ENCODE peak calls at places on chromosomes 4 and X, in six cellular contexts. One of them, this sample, is unnamed.

GRCh38 chr4:22607382-22607781 is 85.4 kb upstream of the GBA3 start:
- DNase-seq in NCI-H2029 treated with DMSO at 0.1 percent for 48 hours: no peak
- DNase-seq in B cell: no peak
- DNase-seq in stimulated activated naive CD4-positive, alpha-beta T cell treated with Interleukin-2 at 50 U/mL for 16 hours: no peak
- DNase-seq in AG20443: peak
- DNase-seq in stimulated activated CD4-positive, alpha-beta T cell treated with anti-CD3 and anti-CD28 coated beads, Interleukin-4, amount 100 ng/mL, for 24 hours: peak
- DNase-seq in this sample: no peak

GRCh38 chr4:161256172-161256571 is 907.6 kb downstream of the FSTL5 start:
- DNase-seq in AG20443: no peak
- DNase-seq in stimulated activated CD4-positive, alpha-beta T cell treated with anti-CD3 and anti-CD28 coated beads, Interleukin-4, amount 100 ng/mL, for 24 hours: no peak
- DNase-seq in stimulated activated naive CD4-positive, alpha-beta T cell treated with Interleukin-2 at 50 U/mL for 16 hours: no peak
- DNase-seq in NCI-H2029 treated with DMSO at 0.1 percent for 48 hours: no peak
- DNase-seq in B cell: no peak
- DNase-seq in this sample: no peak

GRCh38 chrX:53116101-53116500 is 22.2 kb downstream of the KANTR start:
- DNase-seq in B cell: no peak
- DNase-seq in NCI-H2029 treated with DMSO at 0.1 percent for 48 hours: no peak
- DNase-seq in stimulated activated CD4-positive, alpha-beta T cell treated with anti-CD3 and anti-CD28 coated beads, Interleukin-4, amount 100 ng/mL, for 24 hours: no peak
- DNase-seq in AG20443: no peak
- DNase-seq in stimulated activated naive CD4-positive, alpha-beta T cell treated with Interleukin-2 at 50 U/mL for 16 hours: no peak
- DNase-seq in this sample: no peak

GRCh38 chrX:41870719-41871151 is 52.6 kb downstream of the CASK start:
- DNase-seq in AG20443: no peak
- DNase-seq in stimulated activated naive CD4-positive, alpha-beta T cell treated with Interleukin-2 at 50 U/mL for 16 hours: no peak
- DNase-seq in NCI-H2029 treated with DMSO at 0.1 percent for 48 hours: no peak
- DNase-seq in B cell: no peak
- DNase-seq in stimulated activated CD4-positive, alpha-beta T cell treated with anti-CD3 and anti-CD28 coated beads, Interleukin-4, amount 100 ng/mL, for 24 hours: no peak
- DNase-seq in this sample: no peak

GRCh38 chrX:100928660-100929613 is at the start of gene XKRX:
- DNase-seq in AG20443: peak
- DNase-seq in stimulated activated naive CD4-positive, alpha-beta T cell treated with Interleukin-2 at 50 U/mL for 16 hours: peak
- DNase-seq in stimulated activated CD4-positive, alpha-beta T cell treated with anti-CD3 and anti-CD28 coated beads, Interleukin-4, amount 100 ng/mL, for 24 hours: peak
- DNase-seq in B cell: peak
- DNase-seq in NCI-H2029 treated with DMSO at 0.1 percent for 48 hours: no peak
- DNase-seq in this sample: peak

GRCh38 chrX:84441143-84441542 is 61.1 kb downstream of the HDX start:
- DNase-seq in stimulated activated naive CD4-positive, alpha-beta T cell treated with Interleukin-2 at 50 U/mL for 16 hours: no peak
- DNase-seq in AG20443: no peak
- DNase-seq in stimulated activated CD4-positive, alpha-beta T cell treated with anti-CD3 and anti-CD28 coated beads, Interleukin-4, amount 100 ng/mL, for 24 hours: no peak
- DNase-seq in B cell: no peak
- DNase-seq in NCI-H2029 treated with DMSO at 0.1 percent for 48 hours: no peak
- DNase-seq in this sample: no peak

GRCh38 chr4:83110222-83110945 is 4.1 kb downstream of the PLAC8 start:
- DNase-seq in AG20443: peak
- DNase-seq in B cell: peak
- DNase-seq in stimulated activated CD4-positive, alpha-beta T cell treated with anti-CD3 and anti-CD28 coated beads, Interleukin-4, amount 100 ng/mL, for 24 hours: peak
- DNase-seq in NCI-H2029 treated with DMSO at 0.1 percent for 48 hours: peak
- DNase-seq in stimulated activated naive CD4-positive, alpha-beta T cell treated with Interleukin-2 at 50 U/mL for 16 hours: peak
- DNase-seq in this sample: peak

GRCh38 chr4:83605216-83605615 is 69.3 kb downstream of the GPAT3 start:
- DNase-seq in stimulated activated CD4-positive, alpha-beta T cell treated with anti-CD3 and anti-CD28 coated beads, Interleukin-4, amount 100 ng/mL, for 24 hours: no peak
- DNase-seq in B cell: no peak
- DNase-seq in NCI-H2029 treated with DMSO at 0.1 percent for 48 hours: no peak
- DNase-seq in AG20443: no peak
- DNase-seq in stimulated activated naive CD4-positive, alpha-beta T cell treated with Interleukin-2 at 50 U/mL for 16 hours: no peak
- DNase-seq in this sample: no peak

GRCh38 chr4:95170176-95170575 is 378.6 kb downstream of the UNC5C start:
- DNase-seq in NCI-H2029 treated with DMSO at 0.1 percent for 48 hours: no peak
- DNase-seq in B cell: no peak
- DNase-seq in stimulated activated CD4-positive, alpha-beta T cell treated with anti-CD3 and anti-CD28 coated beads, Interleukin-4, amount 100 ng/mL, for 24 hours: no peak
- DNase-seq in AG20443: no peak
- DNase-seq in stimulated activated naive CD4-positive, alpha-beta T cell treated with Interleukin-2 at 50 U/mL for 16 hours: no peak
- DNase-seq in this sample: no peak

GRCh38 chrX:40192196-40192595 is 94.4 kb upstream of the BCOR start:
- DNase-seq in stimulated activated naive CD4-positive, alpha-beta T cell treated with Interleukin-2 at 50 U/mL for 16 hours: no peak
- DNase-seq in NCI-H2029 treated with DMSO at 0.1 percent for 48 hours: no peak
- DNase-seq in stimulated activated CD4-positive, alpha-beta T cell treated with anti-CD3 and anti-CD28 coated beads, Interleukin-4, amount 100 ng/mL, for 24 hours: no peak
- DNase-seq in B cell: no peak
- DNase-seq in AG20443: no peak
- DNase-seq in this sample: no peak

GRCh38 chr4:154807042-154807630 is 26.1 kb downstream of the RBM46 start:
- DNase-seq in NCI-H2029 treated with DMSO at 0.1 percent for 48 hours: no peak
- DNase-seq in AG20443: no peak
- DNase-seq in stimulated activated naive CD4-positive, alpha-beta T cell treated with Interleukin-2 at 50 U/mL for 16 hours: no peak
- DNase-seq in stimulated activated CD4-positive, alpha-beta T cell treated with anti-CD3 and anti-CD28 coated beads, Interleukin-4, amount 100 ng/mL, for 24 hours: no peak
- DNase-seq in B cell: peak
- DNase-seq in this sample: no peak

GRCh38 chr4:54268151-54268550 is 39.1 kb downstream of the PDGFRA start:
- DNase-seq in AG20443: peak
- DNase-seq in NCI-H2029 treated with DMSO at 0.1 percent for 48 hours: no peak
- DNase-seq in B cell: no peak
- DNase-seq in stimulated activated CD4-positive, alpha-beta T cell treated with anti-CD3 and anti-CD28 coated beads, Interleukin-4, amount 100 ng/mL, for 24 hours: no peak
- DNase-seq in stimulated activated naive CD4-positive, alpha-beta T cell treated with Interleukin-2 at 50 U/mL for 16 hours: no peak
- DNase-seq in this sample: no peak

GRCh38 chr4:7911044-7911578 is 28.6 kb downstream of the AFAP1 start:
- DNase-seq in B cell: no peak
- DNase-seq in stimulated activated CD4-positive, alpha-beta T cell treated with anti-CD3 and anti-CD28 coated beads, Interleukin-4, amount 100 ng/mL, for 24 hours: no peak
- DNase-seq in AG20443: peak
- DNase-seq in stimulated activated naive CD4-positive, alpha-beta T cell treated with Interleukin-2 at 50 U/mL for 16 hours: no peak
- DNase-seq in NCI-H2029 treated with DMSO at 0.1 percent for 48 hours: no peak
- DNase-seq in this sample: no peak

GRCh38 chr4:188008377-188008776 is 12.8 kb downstream of the ZFP42 start:
- DNase-seq in stimulated activated CD4-positive, alpha-beta T cell treated with anti-CD3 and anti-CD28 coated beads, Interleukin-4, amount 100 ng/mL, for 24 hours: no peak
- DNase-seq in NCI-H2029 treated with DMSO at 0.1 percent for 48 hours: peak
- DNase-seq in AG20443: no peak
- DNase-seq in stimulated activated naive CD4-positive, alpha-beta T cell treated with Interleukin-2 at 50 U/mL for 16 hours: no peak
- DNase-seq in B cell: no peak
- DNase-seq in this sample: no peak

GRCh38 chr4:120209706-120210105 is 143.1 kb upstream of the MAD2L1 start:
- DNase-seq in B cell: no peak
- DNase-seq in NCI-H2029 treated with DMSO at 0.1 percent for 48 hours: no peak
- DNase-seq in stimulated activated naive CD4-positive, alpha-beta T cell treated with Interleukin-2 at 50 U/mL for 16 hours: no peak
- DNase-seq in AG20443: no peak
- DNase-seq in stimulated activated CD4-positive, alpha-beta T cell treated with anti-CD3 and anti-CD28 coated beads, Interleukin-4, amount 100 ng/mL, for 24 hours: no peak
- DNase-seq in this sample: no peak

GRCh38 chrX:154375156-154375504 is 696 bp upstream of the FLNA start:
- DNase-seq in stimulated activated CD4-positive, alpha-beta T cell treated with anti-CD3 and anti-CD28 coated beads, Interleukin-4, amount 100 ng/mL, for 24 hours: no peak
- DNase-seq in NCI-H2029 treated with DMSO at 0.1 percent for 48 hours: no peak
- DNase-seq in B cell: no peak
- DNase-seq in stimulated activated naive CD4-positive, alpha-beta T cell treated with Interleukin-2 at 50 U/mL for 16 hours: no peak
- DNase-seq in AG20443: no peak
- DNase-seq in this sample: no peak

GRCh38 chrX:101220881-101221280 is 1.3 kb downstream of the DRP2 start:
- DNase-seq in B cell: no peak
- DNase-seq in stimulated activated naive CD4-positive, alpha-beta T cell treated with Interleukin-2 at 50 U/mL for 16 hours: no peak
- DNase-seq in stimulated activated CD4-positive, alpha-beta T cell treated with anti-CD3 and anti-CD28 coated beads, Interleukin-4, amount 100 ng/mL, for 24 hours: no peak
- DNase-seq in NCI-H2029 treated with DMSO at 0.1 percent for 48 hours: no peak
- DNase-seq in AG20443: no peak
- DNase-seq in this sample: no peak

GRCh38 chr4:99868126-99868596 is 26.1 kb downstream of the LAMTOR3 start:
- DNase-seq in stimulated activated CD4-positive, alpha-beta T cell treated with anti-CD3 and anti-CD28 coated beads, Interleukin-4, amount 100 ng/mL, for 24 hours: no peak
- DNase-seq in NCI-H2029 treated with DMSO at 0.1 percent for 48 hours: no peak
- DNase-seq in stimulated activated naive CD4-positive, alpha-beta T cell treated with Interleukin-2 at 50 U/mL for 16 hours: no peak
- DNase-seq in AG20443: peak
- DNase-seq in B cell: no peak
- DNase-seq in this sample: no peak

GRCh38 chrX:119816300-119816699 is 24.9 kb upstream of the RPL39 start:
- DNase-seq in stimulated activated CD4-positive, alpha-beta T cell treated with anti-CD3 and anti-CD28 coated beads, Interleukin-4, amount 100 ng/mL, for 24 hours: no peak
- DNase-seq in AG20443: no peak
- DNase-seq in stimulated activated naive CD4-positive, alpha-beta T cell treated with Interleukin-2 at 50 U/mL for 16 hours: no peak
- DNase-seq in B cell: no peak
- DNase-seq in NCI-H2029 treated with DMSO at 0.1 percent for 48 hours: no peak
- DNase-seq in this sample: no peak

GRCh38 chrX:6448003-6448402 is 86.9 kb downstream of the VCX3A start:
- DNase-seq in AG20443: no peak
- DNase-seq in stimulated activated naive CD4-positive, alpha-beta T cell treated with Interleukin-2 at 50 U/mL for 16 hours: no peak
- DNase-seq in stimulated activated CD4-positive, alpha-beta T cell treated with anti-CD3 and anti-CD28 coated beads, Interleukin-4, amount 100 ng/mL, for 24 hours: no peak
- DNase-seq in B cell: no peak
- DNase-seq in NCI-H2029 treated with DMSO at 0.1 percent for 48 hours: no peak
- DNase-seq in this sample: no peak

GRCh38 chr4:54499308-54500074 is 158.3 kb upstream of the KIT start:
- DNase-seq in AG20443: peak
- DNase-seq in stimulated activated naive CD4-positive, alpha-beta T cell treated with Interleukin-2 at 50 U/mL for 16 hours: no peak
- DNase-seq in B cell: no peak
- DNase-seq in stimulated activated CD4-positive, alpha-beta T cell treated with anti-CD3 and anti-CD28 coated beads, Interleukin-4, amount 100 ng/mL, for 24 hours: no peak
- DNase-seq in NCI-H2029 treated with DMSO at 0.1 percent for 48 hours: no peak
- DNase-seq in this sample: no peak

GRCh38 chr4:154332681-154333421 is 158.7 kb downstream of the DCHS2 start:
- DNase-seq in AG20443: no peak
- DNase-seq in stimulated activated CD4-positive, alpha-beta T cell treated with anti-CD3 and anti-CD28 coated beads, Interleukin-4, amount 100 ng/mL, for 24 hours: peak
- DNase-seq in B cell: peak
- DNase-seq in stimulated activated naive CD4-positive, alpha-beta T cell treated with Interleukin-2 at 50 U/mL for 16 hours: peak
- DNase-seq in NCI-H2029 treated with DMSO at 0.1 percent for 48 hours: no peak
- DNase-seq in this sample: no peak

GRCh38 chr4:141347738-141348524 is 127.2 kb downstream of the ZNF330 start:
- DNase-seq in NCI-H2029 treated with DMSO at 0.1 percent for 48 hours: no peak
- DNase-seq in stimulated activated naive CD4-positive, alpha-beta T cell treated with Interleukin-2 at 50 U/mL for 16 hours: no peak
- DNase-seq in AG20443: no peak
- DNase-seq in B cell: no peak
- DNase-seq in stimulated activated CD4-positive, alpha-beta T cell treated with anti-CD3 and anti-CD28 coated beads, Interleukin-4, amount 100 ng/mL, for 24 hours: no peak
- DNase-seq in this sample: no peak

GRCh38 chr4:175536852-175537453 is 275.1 kb downstream of the GPM6A start:
- DNase-seq in AG20443: peak
- DNase-seq in B cell: peak
- DNase-seq in stimulated activated CD4-positive, alpha-beta T cell treated with anti-CD3 and anti-CD28 coated beads, Interleukin-4, amount 100 ng/mL, for 24 hours: no peak
- DNase-seq in NCI-H2029 treated with DMSO at 0.1 percent for 48 hours: peak
- DNase-seq in stimulated activated naive CD4-positive, alpha-beta T cell treated with Interleukin-2 at 50 U/mL for 16 hours: no peak
- DNase-seq in this sample: no peak

GRCh38 chr4:83370640-83370906 is 35.9 kb upstream of the HPSE start:
- DNase-seq in B cell: no peak
- DNase-seq in NCI-H2029 treated with DMSO at 0.1 percent for 48 hours: no peak
- DNase-seq in AG20443: no peak
- DNase-seq in stimulated activated naive CD4-positive, alpha-beta T cell treated with Interleukin-2 at 50 U/mL for 16 hours: no peak
- DNase-seq in stimulated activated CD4-positive, alpha-beta T cell treated with anti-CD3 and anti-CD28 coated beads, Interleukin-4, amount 100 ng/mL, for 24 hours: no peak
- DNase-seq in this sample: no peak

GRCh38 chr4:185915817-185916216 is 103.8 kb upstream of the SORBS2 start:
- DNase-seq in stimulated activated naive CD4-positive, alpha-beta T cell treated with Interleukin-2 at 50 U/mL for 16 hours: no peak
- DNase-seq in stimulated activated CD4-positive, alpha-beta T cell treated with anti-CD3 and anti-CD28 coated beads, Interleukin-4, amount 100 ng/mL, for 24 hours: no peak
- DNase-seq in AG20443: no peak
- DNase-seq in NCI-H2029 treated with DMSO at 0.1 percent for 48 hours: no peak
- DNase-seq in B cell: no peak
- DNase-seq in this sample: no peak

GRCh38 chrX:1134976-1135375 is 77.5 kb downstream of the CRLF2 start:
- DNase-seq in AG20443: no peak
- DNase-seq in stimulated activated CD4-positive, alpha-beta T cell treated with anti-CD3 and anti-CD28 coated beads, Interleukin-4, amount 100 ng/mL, for 24 hours: no peak
- DNase-seq in stimulated activated naive CD4-positive, alpha-beta T cell treated with Interleukin-2 at 50 U/mL for 16 hours: no peak
- DNase-seq in NCI-H2029 treated with DMSO at 0.1 percent for 48 hours: no peak
- DNase-seq in B cell: no peak
- DNase-seq in this sample: no peak

GRCh38 chr4:174198396-174199179 is 84.9 kb downstream of the FBXO8 start:
- DNase-seq in B cell: no peak
- DNase-seq in AG20443: peak
- DNase-seq in NCI-H2029 treated with DMSO at 0.1 percent for 48 hours: no peak
- DNase-seq in stimulated activated CD4-positive, alpha-beta T cell treated with anti-CD3 and anti-CD28 coated beads, Interleukin-4, amount 100 ng/mL, for 24 hours: no peak
- DNase-seq in stimulated activated naive CD4-positive, alpha-beta T cell treated with Interleukin-2 at 50 U/mL for 16 hours: no peak
- DNase-seq in this sample: no peak

GRCh38 chr4:153486281-153487151 is 20.4 kb downstream of the TMEM131L start:
- DNase-seq in stimulated activated naive CD4-positive, alpha-beta T cell treated with Interleukin-2 at 50 U/mL for 16 hours: peak
- DNase-seq in NCI-H2029 treated with DMSO at 0.1 percent for 48 hours: no peak
- DNase-seq in stimulated activated CD4-positive, alpha-beta T cell treated with anti-CD3 and anti-CD28 coated beads, Interleukin-4, amount 100 ng/mL, for 24 hours: peak
- DNase-seq in B cell: no peak
- DNase-seq in AG20443: peak
- DNase-seq in this sample: no peak

GRCh38 chr4:791866-792630 is 33.9 kb downstream of the CPLX1 start:
- DNase-seq in stimulated activated naive CD4-positive, alpha-beta T cell treated with Interleukin-2 at 50 U/mL for 16 hours: peak
- DNase-seq in B cell: no peak
- DNase-seq in stimulated activated CD4-positive, alpha-beta T cell treated with anti-CD3 and anti-CD28 coated beads, Interleukin-4, amount 100 ng/mL, for 24 hours: peak
- DNase-seq in NCI-H2029 treated with DMSO at 0.1 percent for 48 hours: no peak
- DNase-seq in AG20443: no peak
- DNase-seq in this sample: no peak

GRCh38 chr4:95155759-95156451 is 392.9 kb downstream of the UNC5C start:
- DNase-seq in AG20443: peak
- DNase-seq in stimulated activated naive CD4-positive, alpha-beta T cell treated with Interleukin-2 at 50 U/mL for 16 hours: no peak
- DNase-seq in NCI-H2029 treated with DMSO at 0.1 percent for 48 hours: no peak
- DNase-seq in B cell: no peak
- DNase-seq in stimulated activated CD4-positive, alpha-beta T cell treated with anti-CD3 and anti-CD28 coated beads, Interleukin-4, amount 100 ng/mL, for 24 hours: no peak
- DNase-seq in this sample: no peak

GRCh38 chr4:2596153-2596552 is 59.7 kb downstream of the FAM193A start:
- DNase-seq in AG20443: no peak
- DNase-seq in NCI-H2029 treated with DMSO at 0.1 percent for 48 hours: no peak
- DNase-seq in B cell: no peak
- DNase-seq in stimulated activated naive CD4-positive, alpha-beta T cell treated with Interleukin-2 at 50 U/mL for 16 hours: no peak
- DNase-seq in stimulated activated CD4-positive, alpha-beta T cell treated with anti-CD3 and anti-CD28 coated beads, Interleukin-4, amount 100 ng/mL, for 24 hours: no peak
- DNase-seq in this sample: peak

GRCh38 chr4:25939330-25939729 is 25.3 kb downstream of the SMIM20 start:
- DNase-seq in NCI-H2029 treated with DMSO at 0.1 percent for 48 hours: no peak
- DNase-seq in AG20443: no peak
- DNase-seq in B cell: no peak
- DNase-seq in stimulated activated CD4-positive, alpha-beta T cell treated with anti-CD3 and anti-CD28 coated beads, Interleukin-4, amount 100 ng/mL, for 24 hours: no peak
- DNase-seq in stimulated activated naive CD4-positive, alpha-beta T cell treated with Interleukin-2 at 50 U/mL for 16 hours: no peak
- DNase-seq in this sample: no peak

GRCh38 chr4:168409089-168409801 is 71.0 kb downstream of the DDX60L start:
- DNase-seq in NCI-H2029 treated with DMSO at 0.1 percent for 48 hours: no peak
- DNase-seq in AG20443: peak
- DNase-seq in stimulated activated CD4-positive, alpha-beta T cell treated with anti-CD3 and anti-CD28 coated beads, Interleukin-4, amount 100 ng/mL, for 24 hours: no peak
- DNase-seq in B cell: no peak
- DNase-seq in stimulated activated naive CD4-positive, alpha-beta T cell treated with Interleukin-2 at 50 U/mL for 16 hours: no peak
- DNase-seq in this sample: no peak

This sample was measured in NCI-H187.